ENCODE peak calls at places on chromosome 4, in eight cellular contexts. C, O, J, X, Y, H, L and B are unnamed samples. For H3K4me1 and H3K36me3, the result is how much of the 10 kb centered on the place peaks cover.

GRCh38 chr4:111854494-111855087 is 290.7 kb upstream of the FAM241A start:
- DNase-seq in C (peak), O (no peak), J (peak), X (no peak), Y (peak), H (no peak), L (no peak), B (no peak)

GRCh38 chr4:183343730-183344129 is 21.5 kb upstream of the CLDN24 start:
- DNase-seq in C (no peak), O (no peak), J (no peak), X (no peak), Y (no peak), H (no peak), L (no peak), B (no peak)

GRCh38 chr4:168098257-168098717 is 6.0 kb downstream of the ANXA10 start:
- DNase-seq in C (no peak), O (no peak), J (peak), X (no peak), Y (peak), H (no peak), L (no peak), B (no peak)

GRCh38 chr4:69051576-69051943 is 44.7 kb upstream of the UGT2B7 start:
- DNase-seq in C (no peak), O (no peak), J (no peak), X (no peak), Y (no peak), H (no peak), L (no peak), B (no peak)

GRCh38 chr4:3041192-3042142 is 32.9 kb downstream of the HTT-AS start:
- DNase-seq in C (no peak), O (peak), J (peak), X (peak), Y (peak), H (peak), L (no peak), B (peak)

GRCh38 chr4:166252487-166253402 is 379.7 kb downstream of the TLL1 start:
- DNase-seq in C (peak), O (no peak), J (peak), X (no peak), Y (peak), H (no peak), L (no peak), B (no peak)

GRCh38 chr4:25939330-25939729 is 25.3 kb downstream of the SMIM20 start:
- DNase-seq in C (no peak), O (no peak), J (no peak), X (no peak), Y (no peak), H (no peak), L (no peak), B (no peak)

GRCh38 chr4:118417325-118417724 is 64.5 kb upstream of the PRSS12 start:
- DNase-seq in C (no peak), O (no peak), J (no peak), X (no peak), Y (peak), H (no peak), L (no peak), B (no peak)

GRCh38 chr4:90727938-90728337 is 600.7 kb downstream of the CCSER1 start:
- DNase-seq in C (peak), O (no peak), J (no peak), X (no peak), Y (peak), H (no peak), L (no peak), B (no peak)

GRCh38 chr4:100828986-100829685 is 311.3 kb upstream of the EMCN start:
- DNase-seq in C (no peak), O (no peak), J (no peak), X (no peak), Y (no peak), H (no peak), L (no peak), B (no peak)

GRCh38 chr4:37892641-37893040 is 1.8 kb downstream of the TBC1D1 start:
- DNase-seq in C (no peak), O (no peak), J (no peak), X (no peak), Y (no peak), H (no peak), L (peak), B (no peak)

GRCh38 chr4:177052211-177052725 is 257.4 kb upstream of the NEIL3 start:
- DNase-seq in C (no peak), O (no peak), J (no peak), X (no peak), Y (no peak), H (no peak), L (no peak), B (no peak)

GRCh38 chr4:143700060-143700419 is 435 bp downstream of the FREM3 start:
- DNase-seq in C (peak), O (no peak), J (peak), X (no peak), Y (peak), H (no peak), L (no peak), B (no peak)

GRCh38 chr4:89661490-89661889 is 175.5 kb downstream of the SNCA start:
- DNase-seq in C (peak), O (no peak), J (peak), X (no peak), Y (peak), H (no peak), L (no peak), B (no peak)

GRCh38 chr4:17635056-17635455 is 20.6 kb downstream of the MED28 start:
- DNase-seq in C (no peak), O (no peak), J (no peak), X (no peak), Y (no peak), H (no peak), L (no peak), B (no peak)

GRCh38 chr4:120158860-120159259 is 92.2 kb upstream of the MAD2L1 start:
- DNase-seq in C (no peak), O (no peak), J (no peak), X (no peak), Y (no peak), H (no peak), L (no peak), B (no peak)

GRCh38 chr4:22129454-22130075 is 181.0 kb upstream of the KCNIP4 start:
- DNase-seq in C (peak), O (no peak), J (no peak), X (no peak), Y (peak), H (no peak), L (no peak), B (no peak)

GRCh38 chr4:42906906-42907774 is 14.6 kb downstream of the GRXCR1 start:
- DNase-seq in C (no peak), O (peak), J (no peak), X (no peak), Y (peak), H (no peak), L (no peak), B (no peak)

GRCh38 chr4:139177049-139177887 is at the start of gene ELF2:
- DNase-seq in C (peak), O (peak), J (peak), X (peak), Y (peak), H (peak), L (no peak), B (peak)

GRCh38 chr4:5203309-5203708 is 152.0 kb downstream of the STK32B start:
- DNase-seq in C (no peak), O (no peak), J (no peak), X (no peak), Y (no peak), H (no peak), L (no peak), B (no peak)

GRCh38 chr4:10371869-10372471 is 85.3 kb downstream of the ZNF518B start:
- DNase-seq in C (no peak), O (no peak), J (no peak), X (no peak), Y (peak), H (no peak), L (no peak), B (no peak)

GRCh38 chr4:149706942-149707341 is 108.7 kb downstream of the IQCM start:
- DNase-seq in C (no peak), O (no peak), J (peak), X (no peak), Y (no peak), H (no peak), L (no peak), B (no peak)

GRCh38 chr4:39528056-39528465 is 822 bp upstream of the UGDH start:
- DNase-seq in C (no peak), O (no peak), J (peak), X (no peak), Y (no peak), H (peak), L (no peak), B (no peak)

GRCh38 chr4:148069086-148070010 is 337.5 kb downstream of the ARHGAP10 start:
- DNase-seq in C (peak), O (no peak), J (no peak), X (no peak), Y (no peak), H (no peak), L (no peak), B (no peak)

GRCh38 chr4:85762204-85762884 is 287.4 kb downstream of the ARHGAP24 start:
- DNase-seq in C (no peak), O (peak), J (peak), X (no peak), Y (no peak), H (no peak), L (no peak), B (no peak)

GRCh38 chr4:159946983-159947645 is 844.2 kb downstream of the RAPGEF2 start:
- DNase-seq in C (peak), O (no peak), J (peak), X (no peak), Y (peak), H (no peak), L (peak), B (no peak)

GRCh38 chr4:3652586-3652985 is 113.6 kb upstream of the ADRA2C start:
- DNase-seq in C (no peak), O (no peak), J (no peak), X (no peak), Y (no peak), H (no peak), L (no peak), B (no peak)

GRCh38 chr4:158913766-158914165 is 144.9 kb downstream of the FNIP2 start:
- DNase-seq in C (no peak), O (no peak), J (no peak), X (no peak), Y (no peak), H (no peak), L (no peak), B (no peak)

GRCh38 chr4:158914178-158914577 is 145.4 kb downstream of the FNIP2 start:
- DNase-seq in C (no peak), O (no peak), J (peak), X (no peak), Y (peak), H (no peak), L (no peak), B (no peak)

GRCh38 chr4:158915683-158916241 is 146.9 kb downstream of the FNIP2 start:
- DNase-seq in C (no peak), O (no peak), J (no peak), X (no peak), Y (no peak), H (no peak), L (no peak), B (no peak)

GRCh38 chr4:158912390-158913175 is 143.8 kb downstream of the FNIP2 start:
- DNase-seq in C (no peak), O (no peak), J (no peak), X (no peak), Y (no peak), H (no peak), L (no peak), B (no peak)
- H3K4me3 ChIP-seq in C (no peak), O (no peak), J (no peak), X (no peak), Y (no peak), H (no peak), L (no peak), B (no peak)

GRCh38 chr4:7820031-7820825 is 119.4 kb downstream of the AFAP1 start:
- DNase-seq in C (no peak), O (no peak), J (no peak), X (no peak), Y (no peak), H (no peak), L (no peak), B (no peak)
- H3K4me1 ChIP-seq in C (under half), O (under half), J (under half), X (under half), Y (under half), H (under half), L (under half), B (under half)

GRCh38 chr4:508675-509373 is 9.8 kb downstream of the PIGG start:
- DNase-seq in C (no peak), O (no peak), J (no peak), X (no peak), Y (no peak), H (no peak), L (no peak), B (no peak)
- H3K36me3 ChIP-seq in C (under half), O (under half), J (under half), X (under half), Y (under half), H (half or more), L (under half), B (under half)

GRCh38 chr4:66225539-66225938 is 555.2 kb upstream of the EPHA5 start:
- DNase-seq in C (no peak), O (no peak), J (no peak), X (no peak), Y (no peak), H (no peak), L (no peak), B (no peak)
- H3K4me3 ChIP-seq in C (no peak), O (no peak), J (no peak), X (no peak), Y (no peak), H (no peak), L (no peak), B (no peak)

GRCh38 chr4:41146716-41147506 is 67.4 kb downstream of the APBB2 start:
- DNase-seq in C (no peak), O (peak), J (peak), X (no peak), Y (no peak), H (no peak), L (no peak), B (peak)

GRCh38 chr4:41145571-41146078 is 68.7 kb downstream of the APBB2 start:
- DNase-seq in C (no peak), O (no peak), J (no peak), X (no peak), Y (peak), H (no peak), L (peak), B (no peak)

GRCh38 chr4:41144812-41145211 is 69.5 kb downstream of the APBB2 start:
- DNase-seq in C (no peak), O (no peak), J (no peak), X (no peak), Y (peak), H (no peak), L (no peak), B (no peak)

GRCh38 chr4:41148292-41148691 is 66.0 kb downstream of the APBB2 start:
- DNase-seq in C (no peak), O (no peak), J (no peak), X (no peak), Y (peak), H (no peak), L (no peak), B (no peak)

GRCh38 chr4:41146196-41146595 is 68.1 kb downstream of the APBB2 start:
- DNase-seq in C (no peak), O (no peak), J (no peak), X (no peak), Y (no peak), H (no peak), L (no peak), B (no peak)
- H3K4me1 ChIP-seq in C (under half), O (half or more), J (half or more), X (under half), Y (half or more), H (half or more), L (under half), B (under half)

GRCh38 chr4:517061-517805 is 18.2 kb downstream of the PIGG start:
- DNase-seq in C (no peak), O (no peak), J (no peak), X (no peak), Y (no peak), H (no peak), L (no peak), B (no peak)

GRCh38 chr4:519885-520595 is 21.0 kb downstream of the PIGG start:
- DNase-seq in C (no peak), O (no peak), J (no peak), X (no peak), Y (no peak), H (no peak), L (no peak), B (no peak)

GRCh38 chr4:519203-519651 is 20.2 kb downstream of the PIGG start:
- DNase-seq in C (no peak), O (no peak), J (no peak), X (no peak), Y (peak), H (no peak), L (no peak), B (no peak)

GRCh38 chr4:517806-518070 is 18.7 kb downstream of the PIGG start:
- DNase-seq in C (no peak), O (no peak), J (no peak), X (no peak), Y (no peak), H (no peak), L (no peak), B (no peak)

DNA sequence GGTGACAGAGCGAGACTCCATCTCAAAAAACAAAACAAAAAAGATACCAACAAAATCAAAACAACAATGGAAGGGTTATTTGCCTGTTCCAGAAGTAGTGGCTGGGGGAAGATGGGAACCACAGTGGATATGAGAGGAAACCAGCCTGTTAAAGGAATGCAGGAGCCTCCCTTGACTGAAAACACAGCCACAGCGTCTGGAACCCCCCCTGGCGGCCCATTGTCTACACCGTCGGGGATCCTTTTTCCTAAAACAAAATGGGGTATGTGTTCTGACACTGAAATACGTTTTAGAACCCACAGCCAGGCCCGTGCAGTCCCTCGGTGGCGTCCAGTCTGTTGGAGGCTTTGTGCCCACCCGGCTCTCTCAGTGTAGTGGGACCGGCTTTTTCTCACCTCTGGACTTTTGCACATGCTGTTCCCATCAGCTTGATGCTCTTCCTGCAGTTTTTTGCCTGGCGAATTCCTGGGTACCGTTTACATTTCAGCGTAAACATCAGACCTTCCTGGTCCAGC is 19.6 kb downstream of the PIGG start:
- DNase-seq in C (no peak), O (no peak), J (no peak), X (no peak), Y (no peak), H (no peak), L (no peak), B (no peak)
- H3K36me3 ChIP-seq in C (under half), O (half or more), J (under half), X (under half), Y (under half), H (half or more), L (under half), B (under half)

GRCh38 chr4:55512077-55512476 is 34.6 kb downstream of the CLOCK start:
- DNase-seq in C (no peak), O (no peak), J (no peak), X (no peak), Y (no peak), H (no peak), L (no peak), B (no peak)
- H3K4me3 ChIP-seq in C (no peak), O (no peak), J (no peak), X (no peak), Y (no peak), H (no peak), L (no peak), B (no peak)